ENCODE peak calls at places on chromosomes 6 and 20, in seven cellular contexts. G is hepatocyte, W is right cardiac atrium, R is upper lobe of right lung, V is cardiac fibroblast, M is fibroblast of the aortic adventitia, T is AG10803. F is an unnamed sample.

GRCh38 chr6:165308926-165309731 is at the start of gene C6orf118:
- DNase-seq in G (peak), W (peak), R (no peak), V (peak), M (peak), T (peak), F (peak)

GRCh38 chr6:42141603-42142117 is 760 bp downstream of the C6orf132 start:
- DNase-seq in G (peak), W (no peak), R (no peak), V (no peak), M (no peak), T (no peak), F (no peak)

GRCh38 chr20:38252292-38253288 is 7.9 kb downstream of the KIAA1755 start:
- DNase-seq in G (peak), W (peak), R (peak), V (no peak), M (peak), T (no peak), F (no peak)

GRCh38 chr6:169846286-169847056 is 95.0 kb downstream of the ERMARD start:
- DNase-seq in G (no peak), W (peak), R (peak), V (no peak), M (no peak), T (no peak), F (no peak)

GRCh38 chr6:20202070-20202658 is 10.1 kb downstream of the MBOAT1 start:
- DNase-seq in G (peak), W (no peak), R (no peak), V (peak), M (peak), T (peak), F (no peak)

GRCh38 chr20:58598271-58599015 is 52.6 kb upstream of the STX16 start:
- DNase-seq in G (peak), W (peak), R (no peak), V (peak), M (peak), T (peak), F (no peak)

GRCh38 chr6:149334682-149335160 is 17.2 kb downstream of the TAB2 start:
- DNase-seq in G (peak), W (peak), R (no peak), V (peak), M (peak), T (peak), F (no peak)

GRCh38 chr6:112233864-112234263 is 20.5 kb downstream of the LAMA4 start:
- DNase-seq in G (no peak), W (peak), R (no peak), V (peak), M (peak), T (peak), F (no peak)

GRCh38 chr20:49386848-49387605 is 95.4 kb downstream of the KCNB1 start:
- DNase-seq in G (no peak), W (no peak), R (no peak), V (no peak), M (no peak), T (no peak), F (no peak)

GRCh38 chr6:167134448-167135328 is 11.8 kb downstream of the CCR6 start:
- DNase-seq in G (peak), W (no peak), R (no peak), V (no peak), M (no peak), T (no peak), F (no peak)

GRCh38 chr6:155388546-155388945 is 67.1 kb downstream of the NOX3 start:
- DNase-seq in G (no peak), W (no peak), R (no peak), V (no peak), M (no peak), T (no peak), F (no peak)

GRCh38 chr6:2432258-2432657 is 186.9 kb upstream of the GMDS start:
- DNase-seq in G (peak), W (no peak), R (no peak), V (peak), M (peak), T (peak), F (no peak)

GRCh38 chr6:116279232-116280160 is at the start of gene TSPYL1:
- DNase-seq in G (peak), W (peak), R (peak), V (peak), M (peak), T (peak), F (peak)

GRCh38 chr6:135210632-135211305 is 29.7 kb downstream of the MYB start:
- DNase-seq in G (no peak), W (no peak), R (no peak), V (no peak), M (no peak), T (no peak), F (no peak)

GRCh38 chr6:108476381-108476780 is 84.3 kb upstream of the FOXO3 start:
- DNase-seq in G (no peak), W (no peak), R (no peak), V (no peak), M (no peak), T (no peak), F (no peak)

GRCh38 chr20:45817652-45818194 is 5.3 kb downstream of the UBE2C start:
- DNase-seq in G (no peak), W (no peak), R (no peak), V (peak), M (peak), T (peak), F (no peak)

GRCh38 chr6:52577778-52578473 is 1.1 kb upstream of the TRAM2 start:
- DNase-seq in G (no peak), W (no peak), R (no peak), V (no peak), M (no peak), T (no peak), F (no peak)

GRCh38 chr20:51660741-51661608 is 107.2 kb downstream of the ATP9A start:
- DNase-seq in G (no peak), W (no peak), R (no peak), V (peak), M (peak), T (peak), F (peak)

GRCh38 chr6:19723533-19723932 is 113.6 kb upstream of the ID4 start:
- DNase-seq in G (peak), W (no peak), R (no peak), V (peak), M (peak), T (peak), F (peak)

GRCh38 chr6:140572129-140572528 is 1197.7 kb upstream of the CITED2 start:
- DNase-seq in G (no peak), W (no peak), R (no peak), V (peak), M (peak), T (peak), F (peak)

GRCh38 chr6:73532288-73532687 is 11.5 kb upstream of the EEF1A1 start:
- DNase-seq in G (no peak), W (no peak), R (no peak), V (no peak), M (no peak), T (no peak), F (no peak)

GRCh38 chr6:45610832-45611231 is 233.1 kb upstream of the SUPT3H start:
- DNase-seq in G (no peak), W (no peak), R (no peak), V (no peak), M (no peak), T (no peak), F (no peak)

GRCh38 chr6:144637535-144637934 is 352.4 kb downstream of the UTRN start:
- DNase-seq in G (no peak), W (no peak), R (no peak), V (no peak), M (no peak), T (no peak), F (no peak)

GRCh38 chr6:47481806-47482205 is 4.2 kb downstream of the CD2AP start:
- DNase-seq in G (no peak), W (no peak), R (no peak), V (no peak), M (no peak), T (no peak), F (no peak)

GRCh38 chr6:166543603-166544293 is 42.7 kb downstream of the RAMACL start:
- DNase-seq in G (no peak), W (no peak), R (no peak), V (no peak), M (no peak), T (no peak), F (no peak)

GRCh38 chr6:157059781-157060180 is 263.5 kb downstream of the TMEM242 start:
- DNase-seq in G (no peak), W (no peak), R (no peak), V (peak), M (no peak), T (peak), F (no peak)

GRCh38 chr20:481167-481566 is 18.8 kb upstream of the TBC1D20 start:
- DNase-seq in G (no peak), W (no peak), R (no peak), V (no peak), M (no peak), T (no peak), F (no peak)

GRCh38 chr20:39116020-39116419 is 153.9 kb downstream of the DHX35 start:
- DNase-seq in G (no peak), W (no peak), R (no peak), V (no peak), M (no peak), T (no peak), F (no peak)

GRCh38 chr6:41494212-41495115 is 51.7 kb upstream of the FOXP4 start:
- DNase-seq in G (no peak), W (no peak), R (no peak), V (peak), M (no peak), T (no peak), F (no peak)

GRCh38 chr6:111754423-111754822 is 118.8 kb downstream of the FYN start:
- DNase-seq in G (no peak), W (no peak), R (no peak), V (no peak), M (no peak), T (no peak), F (no peak)

DNA sequence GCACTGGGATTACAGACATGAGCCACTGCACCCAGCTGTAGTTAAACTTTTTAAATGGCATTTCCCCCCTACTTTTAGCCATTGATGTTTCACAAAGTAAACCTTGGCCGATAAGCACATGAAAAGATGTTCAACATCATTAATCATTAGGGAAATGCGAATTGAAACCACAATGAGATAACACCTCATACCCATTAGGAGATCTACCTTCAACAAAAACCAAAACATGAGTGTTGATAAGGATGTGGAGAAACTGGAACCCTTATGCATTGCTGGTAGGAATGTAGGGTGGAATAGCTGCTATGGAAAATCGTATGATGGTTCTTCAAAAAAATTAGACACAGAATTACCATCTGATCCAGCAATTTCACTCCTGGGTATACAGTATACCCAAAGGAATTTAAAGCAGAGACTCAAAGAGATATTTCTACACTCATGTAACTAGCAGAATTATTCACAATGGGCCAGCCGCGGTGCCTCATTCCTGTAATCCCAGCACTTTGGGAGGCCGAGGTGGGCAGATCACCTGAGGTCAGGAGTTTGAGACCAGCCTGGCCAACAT is 286.5 kb upstream of the JARID2 start:
- DNase-seq in G (no peak), W (no peak), R (no peak), V (no peak), M (no peak), T (no peak), F (no peak)
- H3K4me3 ChIP-seq in G (no peak), W (no peak), R (no peak), V (no peak), M (no peak), T (no peak), F (no peak)

GRCh38 chr6:43497129-43497396 is 13.1 kb downstream of the LRRC73 start:
- DNase-seq in G (no peak), W (no peak), R (no peak), V (no peak), M (no peak), T (no peak), F (no peak)
- H3K4me3 ChIP-seq in G (no peak), W (no peak), R (no peak), V (no peak), M (no peak), T (no peak), F (no peak)

GRCh38 chr20:3981132-3981452 is 34.3 kb downstream of the RNF24 start:
- DNase-seq in G (no peak), W (no peak), R (no peak), V (no peak), M (no peak), T (no peak), F (no peak)
- H3K4me3 ChIP-seq in G (no peak), W (no peak), R (peak), V (no peak), M (no peak), T (peak), F (no peak)

DNA sequence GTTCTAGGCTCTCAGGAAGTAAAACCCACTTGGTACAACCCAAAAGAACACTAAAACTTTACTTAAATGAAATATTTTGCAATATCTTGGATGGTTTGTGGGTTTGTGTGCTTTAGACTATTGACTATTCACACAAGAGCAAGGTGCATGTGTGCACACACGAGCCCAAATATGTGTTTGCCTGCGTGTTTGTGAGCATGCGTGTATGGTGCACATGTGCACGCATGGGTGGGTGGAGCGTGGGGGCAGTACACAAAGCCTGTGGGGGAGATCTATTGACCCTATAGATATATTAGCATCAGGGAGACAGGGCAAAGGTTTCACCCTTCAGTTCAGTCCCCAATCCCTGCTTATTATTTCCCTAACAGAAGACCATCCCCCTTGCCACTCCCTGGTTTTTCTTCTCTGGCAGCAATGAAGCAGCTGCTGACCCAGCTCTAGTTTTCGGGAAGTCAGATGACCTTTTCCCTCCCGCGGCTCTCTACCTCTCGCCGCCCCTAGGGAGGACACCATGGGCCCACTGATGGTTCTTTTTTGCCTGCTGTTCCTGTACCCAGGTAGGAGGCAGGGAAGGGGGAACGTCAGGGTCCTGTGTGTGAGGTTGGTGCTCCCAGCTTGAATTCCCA is at the start of gene C2:
- DNase-seq in G (no peak), W (peak), R (peak), V (no peak), M (no peak), T (no peak), F (no peak)
- H3K4me3 ChIP-seq in G (no peak), W (no peak), R (peak), V (no peak), M (no peak), T (no peak), F (no peak)

GRCh38 chr20:36173451-36173933 is 19.0 kb downstream of the EPB41L1 start:
- DNase-seq in G (peak), W (no peak), R (no peak), V (peak), M (no peak), T (peak), F (peak)
- H3K4me3 ChIP-seq in G (no peak), W (no peak), R (no peak), V (no peak), M (no peak), T (no peak), F (no peak)